ENCODE peak calls at places on chromosomes 16 and 17, in eight cellular contexts. One of them, this sample, is unnamed. For H4K20me1 and H3K4me1, the result is how much of the 10 kb centered on the place peaks cover.

GRCh38 chr17:42358434-42358833 is 29.8 kb downstream of the STAT3 start:
- DNase-seq in PC-3: no peak
- DNase-seq in H9: no peak
- DNase-seq in H1: no peak
- DNase-seq in GM23248: no peak
- DNase-seq in hepatocyte: no peak
- DNase-seq in K562: no peak
- DNase-seq in SK-N-SH: no peak
- DNase-seq in this sample: no peak

GRCh38 chr16:70610273-70611223 is 35.8 kb upstream of the IL34 start:
- DNase-seq in hepatocyte: peak
- DNase-seq in H1: no peak
- DNase-seq in PC-3: no peak
- DNase-seq in GM23248: no peak
- DNase-seq in SK-N-SH: no peak
- DNase-seq in K562: peak
- DNase-seq in H9: no peak
- DNase-seq in this sample: no peak

GRCh38 chr17:2064511-2064910 is 9.6 kb downstream of the HIC1 start:
- DNase-seq in PC-3: no peak
- DNase-seq in H1: no peak
- DNase-seq in SK-N-SH: no peak
- DNase-seq in hepatocyte: no peak
- DNase-seq in GM23248: no peak
- DNase-seq in K562: no peak
- DNase-seq in H9: no peak
- DNase-seq in this sample: no peak

GRCh38 chr16:65178151-65178550 is 56.3 kb upstream of the CDH11 start:
- DNase-seq in K562: no peak
- DNase-seq in GM23248: peak
- DNase-seq in SK-N-SH: no peak
- DNase-seq in hepatocyte: no peak
- DNase-seq in H1: no peak
- DNase-seq in PC-3: peak
- DNase-seq in H9: no peak
- DNase-seq in this sample: no peak

GRCh38 chr17:79201119-79201518 is 126.5 kb downstream of the ENGASE start:
- DNase-seq in K562: no peak
- DNase-seq in SK-N-SH: no peak
- DNase-seq in hepatocyte: no peak
- DNase-seq in PC-3: no peak
- DNase-seq in H1: no peak
- DNase-seq in H9: no peak
- DNase-seq in GM23248: no peak
- DNase-seq in this sample: no peak

GRCh38 chr16:1019234-1019933 is 37.8 kb downstream of the SOX8 start:
- DNase-seq in H9: no peak
- DNase-seq in hepatocyte: no peak
- DNase-seq in PC-3: peak
- DNase-seq in GM23248: peak
- DNase-seq in SK-N-SH: peak
- DNase-seq in H1: no peak
- DNase-seq in K562: no peak
- DNase-seq in this sample: no peak

GRCh38 chr16:69838417-69838990 is 76.4 kb downstream of the WWP2 start:
- DNase-seq in hepatocyte: no peak
- DNase-seq in GM23248: no peak
- DNase-seq in H1: no peak
- DNase-seq in K562: no peak
- DNase-seq in H9: no peak
- DNase-seq in SK-N-SH: no peak
- DNase-seq in PC-3: no peak
- DNase-seq in this sample: no peak

GRCh38 chr17:74417178-74418045 is 14.5 kb upstream of the GPRC5C start:
- DNase-seq in hepatocyte: peak
- DNase-seq in PC-3: peak
- DNase-seq in GM23248: peak
- DNase-seq in K562: no peak
- DNase-seq in H9: peak
- DNase-seq in SK-N-SH: no peak
- DNase-seq in H1: no peak
- DNase-seq in this sample: peak

GRCh38 chr17:74859439-74860228 is at the start of gene GRIN2C:
- DNase-seq in hepatocyte: peak
- DNase-seq in H1: no peak
- DNase-seq in PC-3: no peak
- DNase-seq in H9: no peak
- DNase-seq in K562: peak
- DNase-seq in SK-N-SH: peak
- DNase-seq in GM23248: no peak
- DNase-seq in this sample: no peak

GRCh38 chr16:20850981-20851380 is 44.7 kb downstream of the REXO5 start:
- DNase-seq in H1: no peak
- DNase-seq in K562: no peak
- DNase-seq in PC-3: no peak
- DNase-seq in SK-N-SH: no peak
- DNase-seq in GM23248: peak
- DNase-seq in hepatocyte: no peak
- DNase-seq in H9: no peak
- DNase-seq in this sample: no peak

GRCh38 chr17:80773243-80773991 is 218.2 kb upstream of the CHMP6 start:
- DNase-seq in SK-N-SH: peak
- DNase-seq in H9: peak
- DNase-seq in K562: no peak
- DNase-seq in GM23248: peak
- DNase-seq in H1: no peak
- DNase-seq in PC-3: no peak
- DNase-seq in hepatocyte: no peak
- DNase-seq in this sample: no peak

GRCh38 chr16:88911148-88911945 is 44.9 kb upstream of the PABPN1L start:
- DNase-seq in K562: no peak
- DNase-seq in PC-3: no peak
- DNase-seq in GM23248: no peak
- DNase-seq in H9: no peak
- DNase-seq in hepatocyte: no peak
- DNase-seq in H1: no peak
- DNase-seq in SK-N-SH: peak
- DNase-seq in this sample: no peak

GRCh38 chr17:39365252-39365651 is 36.2 kb downstream of the FBXL20 start:
- DNase-seq in GM23248: peak
- DNase-seq in K562: no peak
- DNase-seq in SK-N-SH: no peak
- DNase-seq in H9: no peak
- DNase-seq in PC-3: no peak
- DNase-seq in hepatocyte: no peak
- DNase-seq in H1: no peak
- DNase-seq in this sample: no peak
- H4K20me1 ChIP-seq in GM23248: under half
- H4K20me1 ChIP-seq in K562: under half
- H4K20me1 ChIP-seq in SK-N-SH: under half
- H4K20me1 ChIP-seq in H9: under half
- H4K20me1 ChIP-seq in PC-3: under half
- H4K20me1 ChIP-seq in hepatocyte: under half
- H4K20me1 ChIP-seq in H1: under half
- H4K20me1 ChIP-seq in this sample: under half

GRCh38 chr17:28946239-28946638 is 5.1 kb downstream of the PHF12 start:
- DNase-seq in H1: no peak
- DNase-seq in K562: no peak
- DNase-seq in H9: no peak
- DNase-seq in hepatocyte: no peak
- DNase-seq in PC-3: peak
- DNase-seq in SK-N-SH: no peak
- DNase-seq in GM23248: peak
- DNase-seq in this sample: no peak
- H3K4me1 ChIP-seq in H1: under half
- H3K4me1 ChIP-seq in K562: under half
- H3K4me1 ChIP-seq in H9: under half
- H3K4me1 ChIP-seq in hepatocyte: under half
- H3K4me1 ChIP-seq in PC-3: under half
- H3K4me1 ChIP-seq in SK-N-SH: under half
- H3K4me1 ChIP-seq in GM23248: under half
- H3K4me1 ChIP-seq in this sample: under half

GRCh38 chr16:81266680-81267095 is 28.2 kb downstream of the BCO1 start:
- DNase-seq in hepatocyte: peak
- DNase-seq in GM23248: no peak
- DNase-seq in H1: no peak
- DNase-seq in H9: no peak
- DNase-seq in PC-3: peak
- DNase-seq in K562: no peak
- DNase-seq in SK-N-SH: no peak
- DNase-seq in this sample: peak
- H3K4me2 ChIP-seq in hepatocyte: no peak
- H3K4me2 ChIP-seq in GM23248: no peak
- H3K4me2 ChIP-seq in H1: no peak
- H3K4me2 ChIP-seq in H9: no peak
- H3K4me2 ChIP-seq in PC-3: peak
- H3K4me2 ChIP-seq in K562: no peak
- H3K4me2 ChIP-seq in SK-N-SH: no peak
- H3K4me2 ChIP-seq in this sample: peak

DNA sequence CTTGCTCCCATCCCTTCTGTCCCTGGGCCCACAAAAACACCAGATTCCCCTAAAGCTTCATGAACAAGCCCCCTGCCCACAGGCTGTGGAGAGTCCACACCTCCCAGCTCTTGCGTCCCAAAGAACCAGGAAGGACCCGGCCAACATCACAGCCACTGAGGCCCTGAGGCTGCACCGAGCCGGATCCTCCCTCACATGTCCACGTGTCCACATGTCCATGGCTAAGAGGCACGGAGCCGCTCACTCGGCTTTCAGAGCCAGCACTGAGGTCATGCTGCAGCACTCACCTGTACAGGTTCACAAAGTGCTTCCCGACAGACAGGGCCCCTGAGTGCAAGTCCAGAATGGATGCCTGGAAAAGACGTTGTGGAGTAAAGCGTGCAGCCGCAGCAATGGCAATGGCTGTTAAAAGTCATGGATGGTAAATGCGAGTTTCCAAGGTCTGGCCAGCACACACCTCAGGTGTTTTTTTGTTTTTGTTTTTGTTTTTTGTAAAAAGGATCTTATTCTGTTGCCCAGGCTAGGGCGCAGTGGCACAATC is 11.9 kb upstream of the HEXD start:
- DNase-seq in K562: no peak
- DNase-seq in hepatocyte: no peak
- DNase-seq in PC-3: no peak
- DNase-seq in H9: no peak
- DNase-seq in H1: no peak
- DNase-seq in SK-N-SH: no peak
- DNase-seq in GM23248: no peak
- DNase-seq in this sample: no peak
- H4K20me1 ChIP-seq in K562: under half
- H4K20me1 ChIP-seq in hepatocyte: under half
- H4K20me1 ChIP-seq in PC-3: under half
- H4K20me1 ChIP-seq in H9: under half
- H4K20me1 ChIP-seq in H1: under half
- H4K20me1 ChIP-seq in SK-N-SH: under half
- H4K20me1 ChIP-seq in GM23248: under half
- H4K20me1 ChIP-seq in this sample: under half

GRCh38 chr16:30091474-30092372 is at the start of gene TBX6:
- DNase-seq in H9: peak
- DNase-seq in hepatocyte: peak
- DNase-seq in GM23248: peak
- DNase-seq in K562: peak
- DNase-seq in H1: peak
- DNase-seq in SK-N-SH: peak
- DNase-seq in PC-3: peak
- DNase-seq in this sample: peak
- H3K4me1 ChIP-seq in H9: under half
- H3K4me1 ChIP-seq in hepatocyte: under half
- H3K4me1 ChIP-seq in GM23248: under half
- H3K4me1 ChIP-seq in K562: half or more
- H3K4me1 ChIP-seq in H1: under half
- H3K4me1 ChIP-seq in SK-N-SH: under half
- H3K4me1 ChIP-seq in PC-3: under half
- H3K4me1 ChIP-seq in this sample: half or more

GRCh38 chr16:77468831-77469230 is 34.0 kb upstream of the ADAMTS18 start:
- DNase-seq in H1: no peak
- DNase-seq in H9: no peak
- DNase-seq in SK-N-SH: no peak
- DNase-seq in K562: no peak
- DNase-seq in PC-3: no peak
- DNase-seq in hepatocyte: no peak
- DNase-seq in GM23248: no peak
- DNase-seq in this sample: no peak

GRCh38 chr16:77469639-77470038 is 34.8 kb upstream of the ADAMTS18 start:
- DNase-seq in H9: no peak
- DNase-seq in GM23248: no peak
- DNase-seq in K562: no peak
- DNase-seq in hepatocyte: no peak
- DNase-seq in H1: no peak
- DNase-seq in PC-3: no peak
- DNase-seq in SK-N-SH: no peak
- DNase-seq in this sample: no peak

GRCh38 chr16:77470851-77471250 is 36.0 kb upstream of the ADAMTS18 start:
- DNase-seq in hepatocyte: no peak
- DNase-seq in PC-3: no peak
- DNase-seq in SK-N-SH: no peak
- DNase-seq in H9: no peak
- DNase-seq in H1: no peak
- DNase-seq in GM23248: no peak
- DNase-seq in K562: no peak
- DNase-seq in this sample: no peak

GRCh38 chr16:77472262-77472661 is 37.4 kb upstream of the ADAMTS18 start:
- DNase-seq in hepatocyte: no peak
- DNase-seq in SK-N-SH: no peak
- DNase-seq in H9: no peak
- DNase-seq in H1: no peak
- DNase-seq in GM23248: no peak
- DNase-seq in K562: no peak
- DNase-seq in PC-3: no peak
- DNase-seq in this sample: no peak

GRCh38 chr16:77467929-77468328 is 33.1 kb upstream of the ADAMTS18 start:
- DNase-seq in K562: no peak
- DNase-seq in H9: no peak
- DNase-seq in GM23248: no peak
- DNase-seq in SK-N-SH: no peak
- DNase-seq in PC-3: no peak
- DNase-seq in H1: no peak
- DNase-seq in hepatocyte: no peak
- DNase-seq in this sample: no peak
- H3K4me2 ChIP-seq in K562: no peak
- H3K4me2 ChIP-seq in H9: no peak
- H3K4me2 ChIP-seq in GM23248: no peak
- H3K4me2 ChIP-seq in SK-N-SH: no peak
- H3K4me2 ChIP-seq in PC-3: no peak
- H3K4me2 ChIP-seq in H1: no peak
- H3K4me2 ChIP-seq in hepatocyte: no peak
- H3K4me2 ChIP-seq in this sample: no peak